ENCODE peak calls at places on chromosome 5, in nine cellular contexts. C is IMR-90, F is aorta, P is Peyer's patch, H is fibroblast of lung, J is neural progenitor cell, Z is cardiac muscle cell, A is dorsolateral prefrontal cortex, T is ovary. Y is an unnamed sample.

GRCh38 chr5:154179846-154180710 is 10.5 kb upstream of the GALNT10 start:
- DNase-seq in C (peak; percentile 67), F (no peak), P (no peak), H (peak; percentile 57), J (peak; percentile 80), Z (peak; percentile 70), A (no peak), T (no peak), Y (peak; percentile 52)

GRCh38 chr5:176570044-176570443 is 20.9 kb downstream of the CDHR2 start:
- DNase-seq in C (peak; percentile 48), F (no peak), P (no peak), H (peak; percentile 11), J (no peak), Z (no peak), A (no peak), T (no peak), Y (no peak)

GRCh38 chr5:150644496-150644895 is 4.0 kb downstream of the SYNPO start:
- DNase-seq in C (no peak), F (no peak), P (peak; percentile 22), H (no peak), J (no peak), Z (peak; percentile 51), A (no peak), T (peak; percentile 58), Y (no peak)

GRCh38 chr5:80083115-80083890 is 48.2 kb downstream of the THBS4 start:
- DNase-seq in C (peak; percentile 72), F (no peak), P (no peak), H (peak; percentile 75), J (peak; percentile 87), Z (peak; percentile 82), A (no peak), T (peak; percentile 46), Y (peak; percentile 31)

GRCh38 chr5:138336952-138337684 is 948 bp upstream of the FAM53C start:
- DNase-seq in C (peak; percentile 79), F (peak; percentile 92), P (no peak), H (peak; percentile 75), J (no peak), Z (no peak), A (no peak), T (peak; percentile 86), Y (peak; percentile 75)

GRCh38 chr5:91865920-91866319 is 482.8 kb upstream of the ARRDC3 start:
- DNase-seq in C (no peak), F (no peak), P (no peak), H (peak; percentile 19), J (peak; percentile 48), Z (no peak), A (no peak), T (no peak), Y (no peak)

GRCh38 chr5:169299651-169300467 is 1.1 kb downstream of the SLIT3 start:
- DNase-seq in C (no peak), F (no peak), P (no peak), H (peak; percentile 37), J (peak; percentile 32), Z (peak; percentile 23), A (no peak), T (peak; percentile 32), Y (no peak)

GRCh38 chr5:57033503-57033902 is 81.6 kb upstream of the MIER3 start:
- DNase-seq in C (no peak), F (no peak), P (no peak), H (no peak), J (no peak), Z (no peak), A (no peak), T (no peak), Y (no peak)

GRCh38 chr5:175700991-175701390 is 43.1 kb downstream of the HRH2 start:
- DNase-seq in C (no peak), F (no peak), P (peak; percentile 15), H (no peak), J (no peak), Z (no peak), A (no peak), T (no peak), Y (peak; percentile 4)

GRCh38 chr5:118115791-118116190 is 872.6 kb downstream of the DTWD2 start:
- DNase-seq in C (no peak), F (no peak), P (no peak), H (peak; percentile 19), J (no peak), Z (no peak), A (no peak), T (no peak), Y (no peak)

DNA sequence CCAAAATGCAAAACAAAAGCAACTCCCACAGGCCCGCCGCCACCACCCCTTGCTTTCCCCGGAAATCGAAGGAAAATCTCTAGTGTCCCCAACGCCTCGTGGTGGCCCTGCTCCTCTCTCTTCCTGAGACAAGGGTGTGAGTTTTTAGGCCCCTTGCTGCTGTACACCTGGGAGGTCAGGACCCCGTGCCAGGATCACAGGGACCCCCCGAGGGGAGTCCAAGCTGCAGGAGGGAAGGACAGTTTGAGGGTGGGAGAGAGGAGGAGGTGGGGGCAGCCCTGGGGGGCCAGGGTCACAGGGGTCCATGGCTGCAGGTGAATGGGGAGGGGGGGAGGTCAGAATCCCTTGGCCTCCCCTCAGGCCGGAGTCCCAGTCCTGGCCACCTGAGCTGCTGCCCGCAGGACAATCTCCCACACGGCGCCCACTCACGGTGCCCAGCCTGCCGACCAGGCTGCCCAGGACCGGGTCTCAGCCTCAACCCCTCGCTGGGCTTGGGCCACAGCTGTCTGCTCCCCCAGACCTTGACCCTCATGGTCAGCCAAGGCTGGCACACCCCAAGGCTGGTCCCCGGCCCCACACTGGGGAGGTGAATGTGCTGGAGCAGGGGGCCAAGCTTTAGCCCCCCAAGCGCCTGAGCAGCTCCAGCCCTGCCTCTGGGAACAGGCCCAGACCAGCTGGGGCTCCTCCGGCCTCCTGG is 19.9 kb downstream of the TPPP start:
- DNase-seq in C (no peak), F (peak; percentile 70), P (no peak), H (no peak), J (no peak), Z (no peak), A (no peak), T (no peak), Y (no peak)
- H3K27ac ChIP-seq in C (no peak overlapping the region), F (no peak overlapping the region), P (peak overlapping the region; percentile 71), H (no peak overlapping the region), J (no peak overlapping the region), Z (no peak overlapping the region), A (peak overlapping the region; percentile 91), T (no peak overlapping the region), Y (no peak overlapping the region)

GRCh38 chr5:142934335-142934734 is 164.2 kb downstream of the ARHGAP26 start:
- DNase-seq in C (no peak), F (no peak), P (no peak), H (no peak), J (no peak), Z (no peak), A (no peak), T (no peak), Y (no peak)
- H3K27ac ChIP-seq in C (no peak overlapping the region), F (no peak overlapping the region), P (no peak overlapping the region), H (no peak overlapping the region), J (no peak overlapping the region), Z (no peak overlapping the region), A (no peak overlapping the region), T (no peak overlapping the region), Y (no peak overlapping the region)

DNA sequence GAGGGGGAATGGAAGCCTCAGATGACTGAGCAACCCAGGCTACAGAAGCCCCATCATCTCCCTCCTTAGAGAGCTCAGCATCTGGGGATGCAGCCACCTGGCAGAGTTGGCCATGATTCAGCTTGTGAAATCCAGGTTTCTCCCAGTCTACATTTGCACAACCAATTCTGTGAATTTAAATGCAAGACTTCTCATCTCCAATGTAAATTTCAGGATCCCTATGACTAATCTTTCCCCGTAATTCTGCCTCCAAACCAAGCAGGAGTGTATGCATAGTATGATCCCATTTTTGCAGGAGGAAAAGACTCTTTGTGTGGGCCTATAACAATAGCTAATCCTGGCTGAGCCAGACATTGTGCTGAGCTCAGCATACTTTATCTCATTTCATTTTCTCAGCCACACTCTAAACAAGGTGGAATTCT is 59.6 kb upstream of the IL17B start:
- DNase-seq in C (peak; percentile 81), F (no peak), P (no peak), H (no peak), J (no peak), Z (no peak), A (no peak), T (no peak), Y (no peak)
- H3K27ac ChIP-seq in C (no peak overlapping the region), F (no peak overlapping the region), P (no peak overlapping the region), H (no peak overlapping the region), J (no peak overlapping the region), Z (no peak overlapping the region), A (no peak overlapping the region), T (no peak overlapping the region), Y (no peak overlapping the region)

GRCh38 chr5:173753307-173754168 is 134.6 kb upstream of the CPEB4 start:
- DNase-seq in C (peak; percentile 72), F (no peak), P (no peak), H (no peak), J (peak; percentile 91), Z (peak; percentile 92), A (no peak), T (no peak), Y (no peak)
- H3K27ac ChIP-seq in C (peak overlapping the region; percentile 84), F (no peak overlapping the region), P (no peak overlapping the region), H (no peak overlapping the region), J (no peak overlapping the region), Z (peak overlapping the region; percentile 85), A (no peak overlapping the region), T (no peak overlapping the region), Y (no peak overlapping the region)